ENCODE peak calls at places on chromosomes 16 and 17, in five cellular contexts. R is NCI-H524; J is ascending aorta; F is stimulated activated CD4-positive, alpha-beta T cell treated with anti-CD3 and anti-CD28 coated beads, Interleukin-2, amount 100 ng/mL, for 24 hours; L is left cardiac atrium. O is an unnamed sample.

GRCh38 chr16:87761020-87761506 is 4.7 kb downstream of the KLHDC4 start:
- DNase-seq in R (no peak), J (no peak), L (no peak), F (no peak), O (no peak)

GRCh38 chr17:18045691-18046090 is 6.5 kb downstream of the GID4 start:
- DNase-seq in R (no peak), L (no peak), J (no peak), F (no peak), O (no peak)

GRCh38 chr17:72407336-72408121 is 286.7 kb downstream of the SOX9 start:
- DNase-seq in J (peak), R (peak), F (no peak), L (peak), O (peak)

GRCh38 chr16:25009822-25010221 is 5.3 kb downstream of the ARHGAP17 start:
- DNase-seq in F (no peak), J (no peak), L (peak), R (no peak), O (no peak)

GRCh38 chr17:44220211-44221071 is 966 bp upstream of the UBTF start:
- DNase-seq in R (no peak), F (peak), L (peak), J (no peak), O (peak)

GRCh38 chr16:23452221-23452571 is 793 bp downstream of the COG7 start:
- DNase-seq in R (no peak), L (no peak), J (no peak), F (peak), O (no peak)

GRCh38 chr17:28338056-28338768 is 2.7 kb downstream of the TNFAIP1 start:
- DNase-seq in J (no peak), L (peak), R (no peak), F (no peak), O (no peak)

GRCh38 chr16:83533193-83533592 is 274.6 kb upstream of the HSBP1 start:
- DNase-seq in L (no peak), J (no peak), R (no peak), F (no peak), O (no peak)

GRCh38 chr17:50360716-50361115 is 12.3 kb downstream of the MRPL27 start:
- DNase-seq in J (no peak), L (no peak), F (no peak), R (no peak), O (no peak)

GRCh38 chr17:55814377-55814776 is 63.5 kb downstream of the PCTP start:
- DNase-seq in F (no peak), J (no peak), L (peak), R (no peak), O (no peak)

GRCh38 chr16:84505249-84506156 is 1.0 kb upstream of the MEAK7 start:
- DNase-seq in R (no peak), F (no peak), J (no peak), L (peak), O (no peak)

GRCh38 chr17:59004338-59005111 is 102.2 kb downstream of the TRIM37 start:
- DNase-seq in F (peak), J (no peak), R (peak), L (peak), O (peak)

GRCh38 chr17:72030067-72030899 is 90.5 kb upstream of the SOX9 start:
- DNase-seq in J (no peak), R (peak), F (peak), L (peak), O (no peak)

GRCh38 chr16:85612191-85612800 is 826 bp upstream of the GSE1 start:
- DNase-seq in J (peak), L (peak), R (peak), F (peak), O (peak)

GRCh38 chr16:59886021-59886420 is 1151.9 kb upstream of the GOT2 start:
- DNase-seq in L (peak), R (no peak), F (no peak), J (no peak), O (no peak)

GRCh38 chr17:80036715-80037477 is 454 bp downstream of the CCDC40 start:
- DNase-seq in L (no peak), R (peak), F (peak), J (no peak), O (no peak)

GRCh38 chr17:80831481-80831880 is 160.2 kb upstream of the CHMP6 start:
- DNase-seq in F (no peak), R (no peak), L (no peak), J (no peak), O (no peak)

GRCh38 chr16:57091200-57091989 is 988 bp upstream of the CPNE2 start:
- DNase-seq in R (no peak), L (peak), J (no peak), F (no peak), O (no peak)

GRCh38 chr17:66397486-66397885 is 95.1 kb downstream of the PRKCA start:
- DNase-seq in L (no peak), F (no peak), J (no peak), R (no peak), O (no peak)

GRCh38 chr17:40399185-40399584 is 18.5 kb downstream of the TOP2A start:
- DNase-seq in J (no peak), L (no peak), F (no peak), R (no peak), O (no peak)

GRCh38 chr17:1711804-1712203 is 1.6 kb upstream of the TLCD2 start:
- DNase-seq in R (no peak), L (no peak), F (no peak), J (no peak), O (no peak)

GRCh38 chr17:13306310-13306962 is 288.6 kb upstream of the ELAC2 start:
- DNase-seq in L (no peak), J (no peak), R (peak), F (no peak), O (no peak)

GRCh38 chr17:7043544-7044268 is at the start of gene SLC16A11:
- DNase-seq in J (no peak), F (peak), R (no peak), L (peak), O (peak)

GRCh38 chr16:66858740-66859396 is 14.7 kb downstream of the CA7 start:
- DNase-seq in F (no peak), J (no peak), L (peak), R (no peak), O (no peak)

GRCh38 chr17:81094224-81094743 is 59.3 kb downstream of the BAIAP2 start:
- DNase-seq in J (no peak), L (no peak), F (no peak), R (peak), O (no peak)

GRCh38 chr17:50533185-50533584 is 650 bp downstream of the EPN3 start:
- DNase-seq in L (no peak), R (no peak), F (no peak), J (no peak), O (no peak)

GRCh38 chr17:60750645-60751044 is 73.0 kb downstream of the BCAS3 start:
- DNase-seq in R (no peak), J (no peak), L (no peak), F (no peak), O (no peak)

GRCh38 chr17:79243996-79244395 is 169.4 kb downstream of the ENGASE start:
- DNase-seq in F (no peak), L (no peak), J (no peak), R (no peak), O (no peak)

GRCh38 chr17:45783593-45784292 is 377 bp upstream of the CRHR1 start:
- DNase-seq in J (no peak), F (no peak), L (no peak), R (peak), O (no peak)

GRCh38 chr16:6066601-6067000 is 969.0 kb upstream of the EEF2KMT start:
- DNase-seq in F (no peak), R (no peak), J (no peak), L (no peak), O (no peak)

GRCh38 chr17:59725691-59726090 is 18.2 kb downstream of the VMP1 start:
- DNase-seq in J (no peak), F (no peak), L (no peak), R (no peak), O (no peak)

GRCh38 chr16:10514369-10515055 is 65.9 kb downstream of the EMP2 start:
- DNase-seq in R (no peak), J (no peak), F (peak), L (no peak), O (no peak)

GRCh38 chr17:43534909-43535308 is 11.2 kb downstream of the ETV4 start:
- DNase-seq in J (no peak), F (no peak), R (no peak), L (no peak), O (no peak)

GRCh38 chr16:67112591-67113399 is 3.1 kb downstream of the PHAF1 start:
- DNase-seq in J (no peak), F (no peak), L (no peak), R (no peak), O (no peak)

GRCh38 chr16:56866955-56867830 is 2.2 kb downstream of the SLC12A3 start:
- DNase-seq in J (no peak), L (no peak), R (peak), F (peak), O (peak)